ENCODE peak calls at places on chromosome 10, in nine cellular contexts. V is KBM-7; Z is breast epithelium; D is lung; Q is osteocyte; S is coronary artery; B is activated CD8-positive, alpha-beta memory T cell treated with anti-CD3 and anti-CD28 coated beads for 24 hours; C is GM23338; K is A172. G is an unnamed sample.

GRCh38 chr10:115390607-115391006 is 297.4 kb downstream of the ATRNL1 start:
- DNase-seq in V (no peak), Z (no peak), D (no peak), Q (no peak), S (no peak), B (no peak), C (no peak), K (no peak), G (no peak)

GRCh38 chr10:132867801-132868644 is 74.3 kb downstream of the CFAP46 start:
- DNase-seq in V (no peak), Z (no peak), D (no peak), Q (peak), S (no peak), B (no peak), C (no peak), K (no peak), G (no peak)

GRCh38 chr10:43202657-43203490 is 64.0 kb downstream of the RASGEF1A start:
- DNase-seq in V (no peak), Z (peak), D (peak), Q (no peak), S (peak), B (peak), C (peak), K (no peak), G (no peak)

GRCh38 chr10:13526952-13527863 is 1.6 kb downstream of the BEND7 start:
- DNase-seq in V (peak), Z (no peak), D (no peak), Q (no peak), S (no peak), B (no peak), C (peak), K (peak), G (peak)

GRCh38 chr10:123445336-123445735 is 220.8 kb upstream of the GPR26 start:
- DNase-seq in V (no peak), Z (no peak), D (no peak), Q (no peak), S (no peak), B (no peak), C (no peak), K (no peak), G (no peak)

GRCh38 chr10:86592413-86592812 is 61.9 kb upstream of the OPN4 start:
- DNase-seq in V (no peak), Z (no peak), D (no peak), Q (no peak), S (no peak), B (no peak), C (peak), K (no peak), G (no peak)

GRCh38 chr10:8144496-8144895 is 90.0 kb downstream of the GATA3 start:
- DNase-seq in V (no peak), Z (no peak), D (no peak), Q (no peak), S (no peak), B (peak), C (no peak), K (no peak), G (no peak)

GRCh38 chr10:71584461-71584860 is 135.1 kb downstream of the C10orf105 start:
- DNase-seq in V (no peak), Z (no peak), D (no peak), Q (no peak), S (no peak), B (no peak), C (no peak), K (no peak), G (no peak)

GRCh38 chr10:33117816-33118215 is 159.8 kb upstream of the ITGB1 start:
- DNase-seq in V (no peak), Z (no peak), D (peak), Q (no peak), S (no peak), B (no peak), C (no peak), K (no peak), G (no peak)

GRCh38 chr10:110398419-110399162 is 93.9 kb upstream of the SMNDC1 start:
- DNase-seq in V (no peak), Z (peak), D (peak), Q (peak), S (peak), B (no peak), C (peak), K (peak), G (peak)

GRCh38 chr10:65273063-65273462 is 1652.8 kb upstream of the LRRTM3 start:
- DNase-seq in V (no peak), Z (no peak), D (no peak), Q (no peak), S (no peak), B (no peak), C (peak), K (no peak), G (no peak)

GRCh38 chr10:43209064-43209455 is 57.8 kb downstream of the RASGEF1A start:
- DNase-seq in V (no peak), Z (no peak), D (no peak), Q (no peak), S (peak), B (peak), C (no peak), K (no peak), G (no peak)

GRCh38 chr10:29681700-29682444 is 47.1 kb upstream of the SVIL start:
- DNase-seq in V (peak), Z (no peak), D (peak), Q (no peak), S (no peak), B (peak), C (no peak), K (no peak), G (no peak)

GRCh38 chr10:44759122-44759521 is 152.0 kb upstream of the TMEM72 start:
- DNase-seq in V (peak), Z (no peak), D (no peak), Q (no peak), S (no peak), B (no peak), C (no peak), K (no peak), G (no peak)

GRCh38 chr10:131092416-131092815 is 219.1 kb downstream of the TCERG1L start:
- DNase-seq in V (no peak), Z (no peak), D (no peak), Q (no peak), S (no peak), B (no peak), C (no peak), K (no peak), G (no peak)

GRCh38 chr10:27724287-27724686 is 21.3 kb downstream of the MKX start:
- DNase-seq in V (no peak), Z (no peak), D (no peak), Q (no peak), S (no peak), B (no peak), C (peak), K (peak), G (no peak)

GRCh38 chr10:693506-693905 is 4.0 kb upstream of the DIP2C start:
- DNase-seq in V (no peak), Z (no peak), D (no peak), Q (no peak), S (no peak), B (no peak), C (no peak), K (peak), G (no peak)

GRCh38 chr10:29482591-29483421 is 152.0 kb downstream of the SVIL start:
- DNase-seq in V (peak), Z (no peak), D (no peak), Q (peak), S (no peak), B (no peak), C (peak), K (peak), G (no peak)

GRCh38 chr10:59006511-59007306 is 169.7 kb upstream of the PHYHIPL start:
- DNase-seq in V (no peak), Z (no peak), D (no peak), Q (no peak), S (no peak), B (no peak), C (no peak), K (peak), G (peak)

GRCh38 chr10:35433851-35434426 is 97.6 kb downstream of the CCNY start:
- DNase-seq in V (peak), Z (no peak), D (no peak), Q (no peak), S (no peak), B (no peak), C (no peak), K (peak), G (no peak)

GRCh38 chr10:43374194-43374593 is 2.8 kb downstream of the FXYD4 start:
- DNase-seq in V (no peak), Z (no peak), D (no peak), Q (no peak), S (no peak), B (no peak), C (no peak), K (no peak), G (no peak)

GRCh38 chr10:5776881-5777197 is 36.4 kb downstream of the GDI2 start:
- DNase-seq in V (no peak), Z (no peak), D (no peak), Q (no peak), S (no peak), B (no peak), C (no peak), K (peak), G (peak)

GRCh38 chr10:124403548-124403947 is 15.2 kb downstream of the OAT start:
- DNase-seq in V (peak), Z (no peak), D (no peak), Q (no peak), S (peak), B (no peak), C (peak), K (peak), G (peak)

GRCh38 chr10:88060762-88061161 is 197.3 kb downstream of the PTEN start:
- DNase-seq in V (no peak), Z (no peak), D (no peak), Q (no peak), S (no peak), B (no peak), C (no peak), K (no peak), G (no peak)

GRCh38 chr10:110742801-110743200 is 98.7 kb downstream of the RBM20 start:
- DNase-seq in V (no peak), Z (no peak), D (no peak), Q (no peak), S (no peak), B (no peak), C (no peak), K (no peak), G (no peak)

GRCh38 chr10:116708386-116708785 is 34.0 kb downstream of the HSPA12A start:
- DNase-seq in V (no peak), Z (no peak), D (no peak), Q (no peak), S (no peak), B (no peak), C (no peak), K (peak), G (no peak)